ENCODE peak calls at places on chromosomes 3 and 15, in six cellular contexts. One of them, this sample, is unnamed.

GRCh38 chr3:11145888-11146287 is 8.4 kb upstream of the HRH1 start:
- DNase-seq in A549: peak
- DNase-seq in stomach: no peak
- DNase-seq in osteoblast: peak
- DNase-seq in AG09309: peak
- DNase-seq in GM12878: no peak
- DNase-seq in this sample: no peak

GRCh38 chr3:114126461-114126860 is 52.4 kb downstream of the DRD3 start:
- DNase-seq in stomach: no peak
- DNase-seq in GM12878: no peak
- DNase-seq in A549: no peak
- DNase-seq in AG09309: no peak
- DNase-seq in osteoblast: no peak
- DNase-seq in this sample: no peak

GRCh38 chr3:141845407-141846049 is 30.9 kb upstream of the ATP1B3 start:
- DNase-seq in AG09309: no peak
- DNase-seq in A549: no peak
- DNase-seq in GM12878: no peak
- DNase-seq in osteoblast: no peak
- DNase-seq in stomach: no peak
- DNase-seq in this sample: no peak

GRCh38 chr15:62068071-62068786 is 1.5 kb downstream of the C2CD4A start:
- DNase-seq in osteoblast: no peak
- DNase-seq in AG09309: no peak
- DNase-seq in stomach: peak
- DNase-seq in A549: peak
- DNase-seq in GM12878: no peak
- DNase-seq in this sample: no peak

GRCh38 chr3:129837057-129837631 is 56.4 kb downstream of the TMCC1 start:
- DNase-seq in stomach: no peak
- DNase-seq in A549: peak
- DNase-seq in osteoblast: no peak
- DNase-seq in AG09309: no peak
- DNase-seq in GM12878: no peak
- DNase-seq in this sample: no peak

GRCh38 chr15:68314563-68314962 is 37.0 kb downstream of the FEM1B start:
- DNase-seq in GM12878: no peak
- DNase-seq in osteoblast: no peak
- DNase-seq in stomach: peak
- DNase-seq in A549: no peak
- DNase-seq in AG09309: no peak
- DNase-seq in this sample: no peak

GRCh38 chr15:77702211-77702957 is 69.7 kb upstream of the LINGO1 start:
- DNase-seq in AG09309: no peak
- DNase-seq in GM12878: no peak
- DNase-seq in osteoblast: peak
- DNase-seq in stomach: no peak
- DNase-seq in A549: peak
- DNase-seq in this sample: no peak

GRCh38 chr3:172939651-172940293 is 189.2 kb downstream of the ECT2 start:
- DNase-seq in AG09309: no peak
- DNase-seq in A549: no peak
- DNase-seq in stomach: no peak
- DNase-seq in GM12878: no peak
- DNase-seq in osteoblast: no peak
- DNase-seq in this sample: no peak

GRCh38 chr3:182999767-183000166 is 19.4 kb upstream of the DCUN1D1 start:
- DNase-seq in GM12878: no peak
- DNase-seq in stomach: no peak
- DNase-seq in A549: no peak
- DNase-seq in AG09309: no peak
- DNase-seq in osteoblast: no peak
- DNase-seq in this sample: no peak

GRCh38 chr3:151305081-151305777 is 11.4 kb downstream of the GPR87 start:
- DNase-seq in GM12878: no peak
- DNase-seq in stomach: peak
- DNase-seq in AG09309: peak
- DNase-seq in A549: peak
- DNase-seq in osteoblast: peak
- DNase-seq in this sample: no peak

GRCh38 chr3:183581496-183582155 is 26.1 kb upstream of the KLHL6 start:
- DNase-seq in osteoblast: no peak
- DNase-seq in GM12878: no peak
- DNase-seq in AG09309: no peak
- DNase-seq in stomach: no peak
- DNase-seq in A549: no peak
- DNase-seq in this sample: no peak

GRCh38 chr3:31606453-31606852 is 73.7 kb downstream of the STT3B start:
- DNase-seq in AG09309: no peak
- DNase-seq in stomach: no peak
- DNase-seq in osteoblast: no peak
- DNase-seq in A549: peak
- DNase-seq in GM12878: no peak
- DNase-seq in this sample: no peak

GRCh38 chr3:195135921-195136320 is 135.0 kb downstream of the XXYLT1 start:
- DNase-seq in AG09309: no peak
- DNase-seq in GM12878: no peak
- DNase-seq in stomach: no peak
- DNase-seq in A549: no peak
- DNase-seq in osteoblast: peak
- DNase-seq in this sample: no peak

GRCh38 chr3:86695752-86696151 is 295.2 kb downstream of the VGLL3 start:
- DNase-seq in stomach: no peak
- DNase-seq in AG09309: no peak
- DNase-seq in osteoblast: no peak
- DNase-seq in GM12878: no peak
- DNase-seq in A549: no peak
- DNase-seq in this sample: no peak

GRCh38 chr3:46926871-46927717 is 49.5 kb downstream of the CCDC12 start:
- DNase-seq in A549: no peak
- DNase-seq in osteoblast: peak
- DNase-seq in AG09309: no peak
- DNase-seq in stomach: peak
- DNase-seq in GM12878: peak
- DNase-seq in this sample: peak

GRCh38 chr3:174859756-174860155 is 622 bp downstream of the NAALADL2 start:
- DNase-seq in AG09309: no peak
- DNase-seq in A549: no peak
- DNase-seq in GM12878: no peak
- DNase-seq in osteoblast: no peak
- DNase-seq in stomach: no peak
- DNase-seq in this sample: no peak
- H3K4me3 ChIP-seq in AG09309: no peak
- H3K4me3 ChIP-seq in A549: no peak
- H3K4me3 ChIP-seq in GM12878: no peak
- H3K4me3 ChIP-seq in osteoblast: no peak
- H3K4me3 ChIP-seq in stomach: no peak
- H3K4me3 ChIP-seq in this sample: no peak

GRCh38 chr3:6779140-6779539 is 81.8 kb upstream of the GRM7 start:
- DNase-seq in GM12878: no peak
- DNase-seq in A549: peak
- DNase-seq in AG09309: no peak
- DNase-seq in osteoblast: no peak
- DNase-seq in stomach: no peak
- DNase-seq in this sample: no peak
- TF ChIP-seq CTCF in GM12878: no peak
- TF ChIP-seq CTCF in A549: no peak
- TF ChIP-seq CTCF in AG09309: no peak
- TF ChIP-seq CTCF in osteoblast: no peak
- TF ChIP-seq CTCF in stomach: no peak
- TF ChIP-seq CTCF in this sample: no peak

DNA sequence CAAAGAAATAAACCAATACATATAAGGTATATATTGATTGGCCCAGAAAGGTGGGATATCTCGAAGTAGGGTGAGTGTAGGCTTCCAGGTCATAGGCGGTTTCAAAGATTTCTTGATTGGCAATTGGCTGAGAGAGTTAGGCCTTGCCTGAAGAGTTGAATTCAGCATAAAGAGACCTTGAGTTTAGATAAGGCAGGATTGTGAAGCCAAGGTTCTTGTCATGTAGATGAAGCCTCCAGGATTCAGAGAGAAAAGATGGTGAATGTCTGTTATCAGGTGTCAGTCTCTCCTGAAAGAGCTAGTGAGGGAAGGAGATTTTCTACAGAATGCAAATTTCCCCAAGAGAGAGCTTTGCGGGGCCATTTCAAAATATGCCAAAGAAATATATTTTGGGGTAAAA is 216.9 kb upstream of the TLE3 start:
- DNase-seq in osteoblast: no peak
- DNase-seq in GM12878: no peak
- DNase-seq in A549: no peak
- DNase-seq in AG09309: no peak
- DNase-seq in stomach: no peak
- DNase-seq in this sample: no peak
- H3K4me3 ChIP-seq in osteoblast: no peak
- H3K4me3 ChIP-seq in GM12878: no peak
- H3K4me3 ChIP-seq in A549: no peak
- H3K4me3 ChIP-seq in AG09309: no peak
- H3K4me3 ChIP-seq in stomach: no peak
- H3K4me3 ChIP-seq in this sample: no peak

DNA sequence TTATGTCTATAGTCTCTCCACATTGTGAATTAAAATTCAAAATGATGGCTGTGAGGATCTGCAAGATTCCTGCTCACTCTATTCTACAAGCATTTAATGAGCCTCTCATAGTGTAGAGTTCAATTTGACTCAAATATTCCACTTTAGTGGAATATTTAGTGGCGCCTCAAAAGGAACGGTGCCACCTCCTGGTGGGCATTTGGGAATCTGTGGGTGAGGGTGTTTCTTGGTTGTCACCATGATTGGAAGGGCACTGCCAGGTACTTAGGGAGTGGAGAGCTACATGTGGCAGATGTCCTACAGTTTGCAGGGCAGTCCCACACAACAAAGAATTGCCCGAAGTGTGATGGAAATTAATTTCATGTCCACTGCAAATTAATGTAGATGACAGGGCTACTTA is 21.5 kb upstream of the KCNMB3 start:
- DNase-seq in A549: peak
- DNase-seq in GM12878: no peak
- DNase-seq in osteoblast: no peak
- DNase-seq in AG09309: no peak
- DNase-seq in stomach: no peak
- DNase-seq in this sample: no peak
- TF ChIP-seq CTCF in A549: no peak
- TF ChIP-seq CTCF in GM12878: peak
- TF ChIP-seq CTCF in osteoblast: peak
- TF ChIP-seq CTCF in AG09309: peak
- TF ChIP-seq CTCF in stomach: no peak
- TF ChIP-seq CTCF in this sample: no peak

GRCh38 chr3:44649709-44650108 is 1.2 kb downstream of the ZNF35 start:
- DNase-seq in stomach: no peak
- DNase-seq in GM12878: no peak
- DNase-seq in AG09309: no peak
- DNase-seq in A549: no peak
- DNase-seq in osteoblast: no peak
- DNase-seq in this sample: no peak
- H3K4me3 ChIP-seq in stomach: no peak
- H3K4me3 ChIP-seq in GM12878: no peak
- H3K4me3 ChIP-seq in AG09309: no peak
- H3K4me3 ChIP-seq in A549: peak
- H3K4me3 ChIP-seq in osteoblast: no peak
- H3K4me3 ChIP-seq in this sample: no peak

GRCh38 chr3:191254098-191254873 is 55.2 kb downstream of the OSTN start:
- DNase-seq in osteoblast: no peak
- DNase-seq in AG09309: no peak
- DNase-seq in A549: no peak
- DNase-seq in stomach: no peak
- DNase-seq in GM12878: no peak
- DNase-seq in this sample: no peak
- TF ChIP-seq CTCF in osteoblast: no peak
- TF ChIP-seq CTCF in AG09309: no peak
- TF ChIP-seq CTCF in A549: no peak
- TF ChIP-seq CTCF in stomach: no peak
- TF ChIP-seq CTCF in GM12878: no peak
- TF ChIP-seq CTCF in this sample: no peak

GRCh38 chr3:62892951-62893350 is 17.7 kb upstream of the CADPS start:
- DNase-seq in osteoblast: no peak
- DNase-seq in AG09309: no peak
- DNase-seq in GM12878: no peak
- DNase-seq in stomach: no peak
- DNase-seq in A549: no peak
- DNase-seq in this sample: no peak
- H3K4me3 ChIP-seq in osteoblast: no peak
- H3K4me3 ChIP-seq in AG09309: no peak
- H3K4me3 ChIP-seq in GM12878: no peak
- H3K4me3 ChIP-seq in stomach: no peak
- H3K4me3 ChIP-seq in A549: no peak
- H3K4me3 ChIP-seq in this sample: no peak

DNA sequence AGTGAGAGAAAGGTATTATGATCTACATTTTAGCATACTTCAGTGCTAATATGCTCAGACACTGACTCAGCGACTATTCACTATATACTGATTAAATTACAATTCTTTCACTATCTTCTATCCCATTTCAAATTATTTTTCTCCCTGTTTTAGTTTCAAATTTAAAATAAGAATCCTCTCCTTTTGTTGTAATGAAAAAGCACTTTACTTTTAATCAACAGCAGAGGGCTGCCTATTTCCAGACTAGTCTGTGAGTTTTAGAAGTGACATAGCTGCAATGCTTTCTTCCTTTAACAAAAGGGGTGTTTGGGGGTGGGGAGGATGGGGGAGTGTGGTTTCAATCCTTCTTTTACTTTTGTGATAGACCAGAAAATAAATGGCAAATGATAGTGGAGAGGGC is 2.4 kb downstream of the NEDD4 start:
- DNase-seq in AG09309: no peak
- DNase-seq in GM12878: no peak
- DNase-seq in stomach: no peak
- DNase-seq in A549: no peak
- DNase-seq in osteoblast: no peak
- DNase-seq in this sample: no peak
- TF ChIP-seq CTCF in AG09309: no peak
- TF ChIP-seq CTCF in GM12878: no peak
- TF ChIP-seq CTCF in stomach: no peak
- TF ChIP-seq CTCF in A549: peak
- TF ChIP-seq CTCF in osteoblast: no peak
- TF ChIP-seq CTCF in this sample: no peak

GRCh38 chr15:38461089-38461833 is 7.3 kb downstream of the FAM98B start:
- DNase-seq in AG09309: no peak
- DNase-seq in GM12878: no peak
- DNase-seq in osteoblast: peak
- DNase-seq in A549: no peak
- DNase-seq in stomach: no peak
- DNase-seq in this sample: no peak

GRCh38 chr15:38459480-38459879 is 5.6 kb downstream of the FAM98B start:
- DNase-seq in GM12878: no peak
- DNase-seq in osteoblast: no peak
- DNase-seq in AG09309: no peak
- DNase-seq in stomach: no peak
- DNase-seq in A549: no peak
- DNase-seq in this sample: no peak

GRCh38 chr15:38458646-38459045 is 4.7 kb downstream of the FAM98B start:
- DNase-seq in A549: no peak
- DNase-seq in AG09309: no peak
- DNase-seq in GM12878: no peak
- DNase-seq in osteoblast: no peak
- DNase-seq in stomach: no peak
- DNase-seq in this sample: no peak

GRCh38 chr15:38463893-38464292 is 10.0 kb downstream of the FAM98B start:
- DNase-seq in stomach: no peak
- DNase-seq in A549: no peak
- DNase-seq in osteoblast: no peak
- DNase-seq in GM12878: no peak
- DNase-seq in AG09309: no peak
- DNase-seq in this sample: no peak

GRCh38 chr15:38460543-38460942 is 6.6 kb downstream of the FAM98B start:
- DNase-seq in stomach: no peak
- DNase-seq in osteoblast: peak
- DNase-seq in GM12878: no peak
- DNase-seq in AG09309: no peak
- DNase-seq in A549: no peak
- DNase-seq in this sample: no peak
- H3K4me3 ChIP-seq in stomach: no peak
- H3K4me3 ChIP-seq in osteoblast: no peak
- H3K4me3 ChIP-seq in GM12878: peak
- H3K4me3 ChIP-seq in AG09309: no peak
- H3K4me3 ChIP-seq in A549: no peak
- H3K4me3 ChIP-seq in this sample: no peak